ENCODE peak calls at places on chromosomes 5 and 9, in seven cellular contexts. One of them, this sample, is unnamed.

GRCh38 chr5:78534148-78535009 is 114.2 kb downstream of the LHFPL2 start:
- DNase-seq in tibial artery: peak; percentile 80
- DNase-seq in psoas muscle: peak; percentile 68
- DNase-seq in HCT116: no peak
- DNase-seq in HepG2: no peak
- DNase-seq in pancreas: no peak
- DNase-seq in DND-41: no peak
- DNase-seq in this sample: no peak

GRCh38 chr5:157308826-157309465 is 43.0 kb downstream of the CYFIP2 start:
- DNase-seq in psoas muscle: no peak
- DNase-seq in pancreas: no peak
- DNase-seq in HCT116: no peak
- DNase-seq in DND-41: no peak
- DNase-seq in HepG2: no peak
- DNase-seq in tibial artery: no peak
- DNase-seq in this sample: no peak

GRCh38 chr9:127053057-127053821 is 69.2 kb downstream of the ANGPTL2 start:
- DNase-seq in tibial artery: no peak
- DNase-seq in pancreas: no peak
- DNase-seq in HCT116: no peak
- DNase-seq in DND-41: no peak
- DNase-seq in HepG2: no peak
- DNase-seq in psoas muscle: no peak
- DNase-seq in this sample: no peak

GRCh38 chr9:121912812-121913627 is 180.1 kb downstream of the TTLL11 start:
- DNase-seq in HepG2: no peak
- DNase-seq in psoas muscle: no peak
- DNase-seq in pancreas: no peak
- DNase-seq in HCT116: no peak
- DNase-seq in DND-41: no peak
- DNase-seq in tibial artery: no peak
- DNase-seq in this sample: no peak

GRCh38 chr9:5531251-5531972 is 21.1 kb downstream of the PDCD1LG2 start:
- DNase-seq in DND-41: no peak
- DNase-seq in tibial artery: no peak
- DNase-seq in psoas muscle: no peak
- DNase-seq in pancreas: no peak
- DNase-seq in HCT116: no peak
- DNase-seq in HepG2: no peak
- DNase-seq in this sample: no peak

GRCh38 chr9:118577121-118577520 is 792.1 kb downstream of the BRINP1 start:
- DNase-seq in psoas muscle: no peak
- DNase-seq in DND-41: no peak
- DNase-seq in HCT116: no peak
- DNase-seq in HepG2: no peak
- DNase-seq in tibial artery: no peak
- DNase-seq in pancreas: no peak
- DNase-seq in this sample: no peak

GRCh38 chr5:95178046-95178651 is 106.7 kb downstream of the MCTP1 start:
- DNase-seq in HepG2: peak; percentile 7
- DNase-seq in DND-41: peak; percentile 87
- DNase-seq in tibial artery: no peak
- DNase-seq in pancreas: no peak
- DNase-seq in psoas muscle: no peak
- DNase-seq in HCT116: peak; percentile 29
- DNase-seq in this sample: no peak

GRCh38 chr5:125227333-125228075 is 481.1 kb upstream of the ZNF608 start:
- DNase-seq in HCT116: peak; percentile 15
- DNase-seq in psoas muscle: no peak
- DNase-seq in DND-41: no peak
- DNase-seq in tibial artery: no peak
- DNase-seq in pancreas: no peak
- DNase-seq in HepG2: no peak
- DNase-seq in this sample: no peak

GRCh38 chr5:150613991-150614650 is 26.3 kb upstream of the SYNPO start:
- DNase-seq in pancreas: peak; percentile 73
- DNase-seq in HepG2: no peak
- DNase-seq in psoas muscle: peak; percentile 52
- DNase-seq in DND-41: no peak
- DNase-seq in HCT116: no peak
- DNase-seq in tibial artery: no peak
- DNase-seq in this sample: no peak

GRCh38 chr9:86487222-86487841 is 133.1 kb upstream of the TUT7 start:
- DNase-seq in HCT116: peak; percentile 31
- DNase-seq in tibial artery: no peak
- DNase-seq in HepG2: peak; percentile 23
- DNase-seq in pancreas: no peak
- DNase-seq in DND-41: no peak
- DNase-seq in psoas muscle: no peak
- DNase-seq in this sample: peak; percentile 23

GRCh38 chr9:104927216-104927911 is 591 bp downstream of the ABCA1 start:
- DNase-seq in psoas muscle: peak; percentile 68
- DNase-seq in tibial artery: peak; percentile 51
- DNase-seq in DND-41: no peak
- DNase-seq in HCT116: no peak
- DNase-seq in HepG2: peak; percentile 55
- DNase-seq in pancreas: peak; percentile 69
- DNase-seq in this sample: no peak

GRCh38 chr9:68981825-68982224 is 32.1 kb downstream of the PRKACG start:
- DNase-seq in psoas muscle: no peak
- DNase-seq in tibial artery: no peak
- DNase-seq in HepG2: no peak
- DNase-seq in HCT116: no peak
- DNase-seq in pancreas: no peak
- DNase-seq in DND-41: no peak
- DNase-seq in this sample: no peak

GRCh38 chr5:57711471-57711870 is 228.9 kb upstream of the ACTBL2 start:
- DNase-seq in HepG2: no peak
- DNase-seq in tibial artery: no peak
- DNase-seq in HCT116: no peak
- DNase-seq in DND-41: no peak
- DNase-seq in pancreas: no peak
- DNase-seq in psoas muscle: no peak
- DNase-seq in this sample: no peak

GRCh38 chr5:31049461-31049860 is 144.0 kb upstream of the CDH6 start:
- DNase-seq in tibial artery: no peak
- DNase-seq in DND-41: no peak
- DNase-seq in HCT116: no peak
- DNase-seq in HepG2: no peak
- DNase-seq in psoas muscle: no peak
- DNase-seq in pancreas: no peak
- DNase-seq in this sample: no peak

GRCh38 chr9:89388868-89389177 is 70.5 kb downstream of the SECISBP2 start:
- DNase-seq in HepG2: no peak
- DNase-seq in HCT116: no peak
- DNase-seq in tibial artery: no peak
- DNase-seq in DND-41: no peak
- DNase-seq in psoas muscle: no peak
- DNase-seq in pancreas: no peak
- DNase-seq in this sample: no peak

GRCh38 chr9:4840018-4840417 is 47.3 kb downstream of the RCL1 start:
- DNase-seq in DND-41: no peak
- DNase-seq in psoas muscle: no peak
- DNase-seq in pancreas: no peak
- DNase-seq in tibial artery: no peak
- DNase-seq in HepG2: no peak
- DNase-seq in HCT116: no peak
- DNase-seq in this sample: no peak

GRCh38 chr5:126454535-126454934 is 31.3 kb downstream of the GRAMD2B start:
- DNase-seq in tibial artery: no peak
- DNase-seq in psoas muscle: no peak
- DNase-seq in DND-41: no peak
- DNase-seq in HCT116: no peak
- DNase-seq in HepG2: no peak
- DNase-seq in pancreas: no peak
- DNase-seq in this sample: no peak

GRCh38 chr5:126450388-126450787 is 27.2 kb downstream of the GRAMD2B start:
- DNase-seq in psoas muscle: no peak
- DNase-seq in DND-41: peak; percentile 13
- DNase-seq in tibial artery: no peak
- DNase-seq in pancreas: no peak
- DNase-seq in HepG2: no peak
- DNase-seq in HCT116: no peak
- DNase-seq in this sample: no peak

GRCh38 chr5:126454081-126454480 is 30.9 kb downstream of the GRAMD2B start:
- DNase-seq in DND-41: no peak
- DNase-seq in tibial artery: no peak
- DNase-seq in HCT116: no peak
- DNase-seq in HepG2: no peak
- DNase-seq in psoas muscle: no peak
- DNase-seq in pancreas: no peak
- DNase-seq in this sample: no peak

GRCh38 chr5:126450895-126451294 is 27.7 kb downstream of the GRAMD2B start:
- DNase-seq in pancreas: no peak
- DNase-seq in psoas muscle: no peak
- DNase-seq in tibial artery: no peak
- DNase-seq in HCT116: no peak
- DNase-seq in HepG2: no peak
- DNase-seq in DND-41: no peak
- DNase-seq in this sample: no peak

DNA sequence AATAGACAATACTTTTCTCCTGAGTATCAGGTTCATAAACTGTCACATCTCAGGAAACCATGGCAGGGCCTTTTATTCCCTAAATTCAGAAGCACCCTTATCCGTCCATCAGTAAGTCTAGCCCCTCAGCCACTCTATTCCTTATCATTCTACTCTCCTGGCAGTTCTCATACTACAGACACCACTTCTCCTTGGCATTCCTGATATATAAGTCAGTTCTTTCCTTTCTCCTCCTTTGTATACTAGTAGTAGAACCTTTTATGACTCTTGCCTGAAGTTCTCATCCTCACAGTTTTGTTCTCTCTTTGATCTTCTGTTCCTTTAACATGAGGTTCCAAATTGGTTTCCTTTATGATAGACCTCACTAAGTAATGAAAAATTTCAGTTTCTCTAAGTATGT is 29.3 kb downstream of the GRAMD2B start:
- DNase-seq in HCT116: no peak
- DNase-seq in DND-41: no peak
- DNase-seq in tibial artery: no peak
- DNase-seq in pancreas: no peak
- DNase-seq in HepG2: no peak
- DNase-seq in psoas muscle: no peak
- DNase-seq in this sample: no peak
- H3K4me1 ChIP-seq in HCT116: peaks cover 44% of the 10 kb centered on the region
- H3K4me1 ChIP-seq in DND-41: peaks cover 25% of the 10 kb centered on the region
- H3K4me1 ChIP-seq in tibial artery: peaks cover 42% of the 10 kb centered on the region
- H3K4me1 ChIP-seq in pancreas: no peaks in the 10 kb centered on the region
- H3K4me1 ChIP-seq in HepG2: no peaks in the 10 kb centered on the region
- H3K4me1 ChIP-seq in psoas muscle: no peaks in the 10 kb centered on the region
- H3K4me1 ChIP-seq in this sample: peaks cover 40% of the 10 kb centered on the region

GRCh38 chr9:115109486-115109885 is 8.5 kb downstream of the TNC start:
- DNase-seq in DND-41: no peak
- DNase-seq in pancreas: no peak
- DNase-seq in psoas muscle: no peak
- DNase-seq in HepG2: no peak
- DNase-seq in tibial artery: no peak
- DNase-seq in HCT116: no peak
- DNase-seq in this sample: no peak
- TF ChIP-seq CTCF in DND-41: no peak
- TF ChIP-seq CTCF in pancreas: no peak
- TF ChIP-seq CTCF in psoas muscle: no peak
- TF ChIP-seq CTCF in HepG2: no peak
- TF ChIP-seq CTCF in tibial artery: no peak
- TF ChIP-seq CTCF in HCT116: no peak
- TF ChIP-seq CTCF in this sample: no peak

GRCh38 chr9:124007157-124007460 is 4.5 kb upstream of the LHX2 start:
- DNase-seq in HCT116: no peak
- DNase-seq in pancreas: no peak
- DNase-seq in psoas muscle: no peak
- DNase-seq in HepG2: no peak
- DNase-seq in tibial artery: no peak
- DNase-seq in DND-41: no peak
- DNase-seq in this sample: no peak
- H3K4me1 ChIP-seq in HCT116: peaks cover 37% of the 10 kb centered on the region
- H3K4me1 ChIP-seq in pancreas: no peaks in the 10 kb centered on the region
- H3K4me1 ChIP-seq in psoas muscle: peaks cover 11% of the 10 kb centered on the region
- H3K4me1 ChIP-seq in HepG2: peaks cover 19% of the 10 kb centered on the region
- H3K4me1 ChIP-seq in tibial artery: peaks cover 31% of the 10 kb centered on the region
- H3K4me1 ChIP-seq in DND-41: no peaks in the 10 kb centered on the region
- H3K4me1 ChIP-seq in this sample: peaks cover 20% of the 10 kb centered on the region

DNA sequence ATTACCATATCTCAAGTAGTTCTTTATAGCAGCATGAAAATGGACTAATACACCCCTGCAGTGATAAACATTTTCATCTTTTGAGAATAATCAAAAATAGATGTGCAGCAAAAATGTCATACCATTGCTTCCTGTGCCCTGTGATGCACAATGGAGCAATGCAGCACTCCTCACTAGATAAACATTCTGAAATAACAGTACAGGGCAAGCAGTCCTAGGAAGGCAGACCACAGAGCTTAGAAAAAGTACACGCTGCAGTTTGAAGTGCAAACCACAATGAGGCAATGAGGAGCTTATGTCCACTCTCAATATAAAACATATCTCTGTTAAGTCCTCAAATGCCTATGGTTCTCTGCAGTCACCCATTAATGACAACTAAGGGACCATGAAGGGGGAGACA is 367.6 kb downstream of the PDE4D start:
- DNase-seq in tibial artery: no peak
- DNase-seq in HCT116: no peak
- DNase-seq in HepG2: peak; percentile 27
- DNase-seq in pancreas: no peak
- DNase-seq in DND-41: no peak
- DNase-seq in psoas muscle: no peak
- DNase-seq in this sample: no peak
- TF ChIP-seq CTCF in tibial artery: no peak
- TF ChIP-seq CTCF in HCT116: no peak
- TF ChIP-seq CTCF in HepG2: no peak
- TF ChIP-seq CTCF in pancreas: no peak
- TF ChIP-seq CTCF in DND-41: no peak
- TF ChIP-seq CTCF in psoas muscle: no peak
- TF ChIP-seq CTCF in this sample: no peak

DNA sequence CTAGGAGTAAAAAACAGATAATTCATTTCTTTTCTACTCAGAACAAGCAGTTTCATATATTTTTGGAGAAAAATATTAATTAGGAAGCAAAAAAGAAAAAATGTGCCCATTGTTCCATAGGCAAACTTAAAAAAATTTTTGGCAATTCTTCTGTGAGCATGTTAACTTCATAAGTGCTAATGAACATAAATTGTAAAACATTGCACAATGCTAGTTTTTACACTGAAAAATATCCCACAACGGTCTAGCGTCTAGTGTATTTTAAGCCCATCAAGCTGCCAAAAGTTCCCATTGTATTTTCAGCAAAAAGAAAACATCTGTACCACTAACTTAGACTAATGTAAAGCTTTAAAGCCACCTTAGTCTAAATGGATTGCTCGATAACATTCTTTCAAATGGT is 2.8 kb downstream of the NR6A1 start:
- DNase-seq in HepG2: no peak
- DNase-seq in DND-41: no peak
- DNase-seq in tibial artery: no peak
- DNase-seq in psoas muscle: no peak
- DNase-seq in pancreas: no peak
- DNase-seq in HCT116: no peak
- DNase-seq in this sample: no peak
- H3K4me1 ChIP-seq in HepG2: peaks cover 46% of the 10 kb centered on the region
- H3K4me1 ChIP-seq in DND-41: peaks cover 24% of the 10 kb centered on the region
- H3K4me1 ChIP-seq in tibial artery: peaks cover 24% of the 10 kb centered on the region
- H3K4me1 ChIP-seq in psoas muscle: peaks cover 8% of the 10 kb centered on the region
- H3K4me1 ChIP-seq in pancreas: peaks cover 4% of the 10 kb centered on the region
- H3K4me1 ChIP-seq in HCT116: peaks cover 37% of the 10 kb centered on the region
- H3K4me1 ChIP-seq in this sample: peaks cover 7% of the 10 kb centered on the region

GRCh38 chr5:143898381-143898780 is 86.4 kb downstream of the HMHB1 start:
- DNase-seq in DND-41: no peak
- DNase-seq in HCT116: no peak
- DNase-seq in psoas muscle: no peak
- DNase-seq in tibial artery: no peak
- DNase-seq in pancreas: no peak
- DNase-seq in HepG2: no peak
- DNase-seq in this sample: no peak
- TF ChIP-seq CTCF in DND-41: no peak
- TF ChIP-seq CTCF in HCT116: no peak
- TF ChIP-seq CTCF in psoas muscle: no peak
- TF ChIP-seq CTCF in tibial artery: no peak
- TF ChIP-seq CTCF in pancreas: no peak
- TF ChIP-seq CTCF in HepG2: no peak
- TF ChIP-seq CTCF in this sample: no peak